ENCODE peak calls at places on chromosomes 12 and 14, in eight cellular contexts. F is T-helper 2 cell; H is EH; C is stimulated activated CD4-positive, alpha-beta T cell treated with anti-CD3 and anti-CD28 coated beads, Interleukin-1b, Interleukin-23, amount 100 ng/mL, for 24 hours; P is progenitor cell of endocrine pancreas; S is endothelial cell; V is EL; I is HuH-7.5. K is an unnamed sample.

GRCh38 chr12:77060883-77061240 is 4.5 kb downstream of the E2F7 start:
- DNase-seq in F (no peak), H (no peak), C (no peak), P (no peak), S (no peak), V (no peak), I (no peak), K (no peak)

GRCh38 chr14:88695873-88696272 is 96.9 kb downstream of the EML5 start:
- DNase-seq in F (no peak), H (peak), C (no peak), P (no peak), S (no peak), V (peak), I (no peak), K (no peak)

GRCh38 chr14:24339284-24340151 is at the start of gene RIPK3:
- DNase-seq in F (peak), H (no peak), C (peak), P (no peak), S (no peak), V (no peak), I (no peak), K (no peak)

GRCh38 chr14:98867146-98867545 is 404.9 kb downstream of the BCL11B start:
- DNase-seq in F (no peak), H (no peak), C (no peak), P (no peak), S (no peak), V (no peak), I (no peak), K (no peak)

GRCh38 chr14:72892879-72893635 is 844 bp downstream of the DPF3 start:
- DNase-seq in F (peak), H (peak), C (no peak), P (peak), S (peak), V (peak), I (no peak), K (no peak)

GRCh38 chr14:24093901-24094838 is at the start of gene PCK2:
- DNase-seq in F (peak), H (peak), C (peak), P (peak), S (peak), V (peak), I (peak), K (peak)

GRCh38 chr12:108826115-108826806 is 31.1 kb downstream of the SSH1 start:
- DNase-seq in F (no peak), H (peak), C (no peak), P (no peak), S (peak), V (peak), I (no peak), K (no peak)

GRCh38 chr12:65779946-65780345 is 44.3 kb upstream of the HMGA2 start:
- DNase-seq in F (no peak), H (no peak), C (no peak), P (no peak), S (no peak), V (no peak), I (no peak), K (no peak)

GRCh38 chr12:91098942-91099341 is 12.4 kb downstream of the LUM start:
- DNase-seq in F (no peak), H (peak), C (no peak), P (no peak), S (no peak), V (peak), I (no peak), K (no peak)

GRCh38 chr12:126953365-126953889 is 1313.5 kb upstream of the TMEM132C start:
- DNase-seq in F (no peak), H (no peak), C (no peak), P (no peak), S (no peak), V (no peak), I (no peak), K (no peak)